ENCODE peak calls at places on chromosomes 5 and 9, in five cellular contexts. O, C, I, H and N are unnamed samples.

GRCh38 chr5:143016777-143017374 is 246.7 kb downstream of the ARHGAP26 start:
- DNase-seq in C (no peak), H (no peak), O (peak), I (peak), N (peak)

GRCh38 chr9:133854048-133854447 is 115.9 kb upstream of the SARDH start:
- DNase-seq in H (no peak), O (no peak), I (no peak), C (no peak), N (no peak)

GRCh38 chr5:28542968-28543367 is 1504.6 kb upstream of the CDH9 start:
- DNase-seq in C (no peak), I (peak), O (no peak), H (no peak), N (no peak)

GRCh38 chr9:99377790-99378775 is 156.0 kb downstream of the SEC61B start:
- DNase-seq in C (no peak), O (no peak), H (no peak), I (no peak), N (no peak)

GRCh38 chr5:59770953-59771352 is 122.6 kb downstream of the PDE4D start:
- DNase-seq in I (no peak), H (no peak), C (no peak), O (no peak), N (no peak)

GRCh38 chr9:93133641-93134017 is 422 bp downstream of the NINJ1 start:
- DNase-seq in H (peak), O (peak), C (peak), I (peak), N (peak)

GRCh38 chr5:110751902-110752762 is 13.3 kb downstream of the SLC25A46 start:
- DNase-seq in I (no peak), O (no peak), H (no peak), C (no peak), N (no peak)

GRCh38 chr9:34413229-34413852 is 36.6 kb upstream of the MYORG start:
- DNase-seq in C (no peak), O (peak), H (no peak), I (peak), N (peak)

GRCh38 chr9:114662081-114662989 is 4.7 kb upstream of the TEX53 start:
- DNase-seq in C (no peak), I (peak), H (no peak), O (peak), N (peak)

GRCh38 chr9:127417130-127418036 is 6.8 kb upstream of the ZNF79 start:
- DNase-seq in I (no peak), O (no peak), C (no peak), H (peak), N (no peak)

GRCh38 chr5:118681655-118682054 is 306.7 kb downstream of the DTWD2 start:
- DNase-seq in H (no peak), O (no peak), I (no peak), C (no peak), N (no peak)

GRCh38 chr9:104905153-104905901 is 22.6 kb downstream of the ABCA1 start:
- DNase-seq in O (no peak), H (no peak), I (no peak), C (no peak), N (no peak)

GRCh38 chr9:15104826-15105420 is 194.7 kb upstream of the FREM1 start:
- DNase-seq in H (no peak), O (peak), C (no peak), I (peak), N (peak)

GRCh38 chr5:13339022-13339421 is 605.5 kb downstream of the DNAH5 start:
- DNase-seq in I (no peak), O (no peak), H (no peak), C (no peak), N (no peak)

GRCh38 chr9:118362123-118362522 is 657.9 kb downstream of the TLR4 start:
- DNase-seq in H (no peak), I (no peak), O (no peak), C (no peak), N (no peak)

GRCh38 chr9:118302721-118303120 is 598.5 kb downstream of the TLR4 start:
- DNase-seq in I (no peak), O (no peak), H (no peak), C (no peak), N (no peak)

GRCh38 chr9:2040828-2041227 is 25.7 kb downstream of the SMARCA2 start:
- DNase-seq in H (no peak), C (no peak), I (no peak), O (no peak), N (no peak)

GRCh38 chr5:137938358-137939138 is 49.3 kb downstream of the PKD2L2 start:
- DNase-seq in C (no peak), O (no peak), H (no peak), I (no peak), N (no peak)

GRCh38 chr5:133896873-133897272 is 71.6 kb downstream of the C5orf15 start:
- DNase-seq in H (no peak), I (no peak), O (no peak), C (no peak), N (no peak)

GRCh38 chr9:136577941-136578619 is 32.2 kb upstream of the NOTCH1 start:
- DNase-seq in I (no peak), H (no peak), C (peak), O (no peak), N (no peak)

GRCh38 chr5:58938568-58939424 is 355.9 kb downstream of the RAB3C start:
- DNase-seq in I (no peak), C (no peak), O (no peak), H (no peak), N (no peak)

GRCh38 chr5:73946926-73947455 is 321.0 kb downstream of the ARHGEF28 start:
- DNase-seq in I (no peak), C (no peak), H (no peak), O (no peak), N (no peak)

GRCh38 chr5:83270311-83270710 is 193.0 kb downstream of the XRCC4 start:
- DNase-seq in H (no peak), O (no peak), C (no peak), I (no peak), N (no peak)

GRCh38 chr9:134373953-134374300 is 47.7 kb downstream of the RXRA start:
- DNase-seq in I (no peak), C (no peak), O (peak), H (no peak), N (no peak)

GRCh38 chr9:96486351-96487029 is 36.5 kb downstream of the HABP4 start:
- DNase-seq in H (peak), O (peak), C (no peak), I (no peak), N (no peak)

GRCh38 chr5:44809215-44809955 is 638 bp downstream of the MRPS30 start:
- DNase-seq in O (peak), C (peak), I (peak), H (peak), N (peak)

GRCh38 chr5:132102101-132102701 is 28.6 kb downstream of the CSF2 start:
- DNase-seq in I (no peak), H (no peak), O (no peak), C (no peak), N (no peak)

GRCh38 chr9:137694962-137695875 is 76.4 kb downstream of the EHMT1 start:
- DNase-seq in C (peak), I (peak), H (no peak), O (peak), N (peak)

GRCh38 chr5:53882637-53883036 is 322.2 kb downstream of the NDUFS4 start:
- DNase-seq in I (no peak), H (no peak), O (no peak), C (no peak), N (no peak)

GRCh38 chr5:9212605-9213004 is 333.3 kb downstream of the SEMA5A start:
- DNase-seq in I (no peak), H (no peak), O (no peak), C (no peak), N (no peak)

GRCh38 chr5:169873642-169874041 is 106.7 kb downstream of the INSYN2B start:
- DNase-seq in I (no peak), O (peak), C (no peak), H (peak), N (no peak)

GRCh38 chr5:79938468-79938867 is 52.6 kb downstream of the MTX3 start:
- DNase-seq in I (no peak), H (no peak), O (no peak), C (no peak), N (no peak)

GRCh38 chr5:3389471-3390026 is 206.1 kb upstream of the IRX1 start:
- DNase-seq in O (no peak), H (no peak), I (no peak), C (no peak), N (no peak)

GRCh38 chr5:22541037-22541436 is 312.1 kb downstream of the CDH12 start:
- DNase-seq in H (no peak), C (no peak), O (no peak), I (no peak), N (no peak)

GRCh38 chr5:141650851-141651727 is at the start of gene FCHSD1:
- DNase-seq in O (peak), I (peak), H (peak), C (peak), N (peak)

GRCh38 chr9:72442212-72442607 is 77.2 kb upstream of the ZFAND5 start:
- DNase-seq in H (no peak), I (peak), O (no peak), C (no peak), N (no peak)

GRCh38 chr9:133952598-133953550 is 39.2 kb downstream of the VAV2 start:
- DNase-seq in C (peak), H (no peak), I (no peak), O (no peak), N (no peak)

GRCh38 chr5:65862384-65862783 is 64.0 kb upstream of the ERBIN start:
- DNase-seq in C (no peak), I (no peak), H (no peak), O (no peak), N (no peak)

DNA sequence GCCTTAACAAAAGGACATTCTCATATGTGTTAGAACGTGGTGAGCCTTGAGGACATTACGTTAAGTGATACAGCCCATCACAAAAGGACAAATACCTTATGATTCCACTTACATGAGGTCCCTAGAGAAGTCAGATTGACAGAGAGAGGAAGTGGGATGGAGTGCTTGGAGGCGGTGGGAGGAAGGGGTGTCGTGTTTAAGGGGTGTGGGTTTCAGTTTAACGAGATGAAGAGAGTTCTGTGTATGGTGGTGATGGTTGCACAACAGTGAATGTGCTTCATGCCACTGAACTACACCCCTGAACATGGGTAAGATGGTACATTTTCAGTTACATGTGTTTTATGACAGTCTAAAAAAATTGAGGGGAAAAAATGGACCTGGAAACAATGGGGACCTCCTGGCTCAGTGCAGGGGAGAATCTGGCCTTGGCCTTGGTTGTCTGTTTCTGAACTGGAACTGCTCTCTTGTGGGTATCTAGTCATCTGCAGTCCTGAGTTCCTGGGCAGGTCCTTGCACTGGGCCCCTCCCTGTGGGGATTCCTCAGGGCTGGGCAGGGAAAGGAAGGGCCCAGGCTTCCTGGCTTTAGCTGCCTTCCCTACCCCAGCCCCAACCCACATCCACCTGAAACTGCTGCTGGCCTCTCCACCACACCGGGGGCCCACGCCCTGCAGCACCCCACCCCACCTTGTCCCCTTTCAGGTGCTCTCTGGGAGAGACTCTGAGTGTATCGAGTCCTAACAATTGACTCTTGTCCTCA is 17.8 kb downstream of the LRRC8A start:
- DNase-seq in I (no peak), C (no peak), H (no peak), O (no peak), N (no peak)
- TF ChIP-seq POLR2A in I (no peak), C (no peak), H (no peak), O (no peak), N (no peak)

DNA sequence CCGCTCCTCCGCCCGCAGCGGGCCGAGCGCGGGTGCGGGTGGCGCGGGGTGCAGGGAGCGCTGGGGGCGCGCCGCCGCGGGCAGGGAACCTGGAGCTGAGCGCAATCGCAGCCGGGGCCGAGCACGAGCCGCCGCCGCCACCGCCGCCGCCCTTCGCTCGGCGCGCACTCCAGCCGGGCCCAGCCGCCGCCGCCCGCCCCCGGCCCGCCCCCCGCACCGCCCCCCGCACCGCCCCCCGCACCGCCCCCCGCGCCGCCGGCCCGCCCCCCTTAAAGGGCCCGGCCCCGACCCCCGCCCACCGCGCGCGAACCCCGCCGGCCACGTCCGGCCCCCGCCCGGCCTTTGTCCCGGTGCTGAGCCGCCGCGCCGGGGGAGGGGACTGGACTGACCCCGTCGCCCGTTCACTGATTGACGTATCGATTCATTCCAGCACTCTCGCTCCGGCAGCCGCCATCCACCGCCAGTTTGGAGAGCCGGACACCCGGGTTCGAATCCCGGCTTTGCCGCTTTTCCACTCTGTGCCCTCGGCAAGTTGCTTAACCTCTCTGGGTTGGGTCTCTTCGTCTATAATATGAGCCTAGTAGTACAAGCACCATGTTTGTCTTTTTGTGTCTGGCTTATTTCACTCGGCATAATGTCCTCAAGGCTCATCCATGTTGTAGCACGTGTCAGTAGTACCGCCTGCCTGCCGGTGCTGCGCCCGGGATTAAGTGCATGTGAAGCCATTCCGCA is at the start of gene SH3PXD2B:
- DNase-seq in O (peak), C (peak), H (peak), I (peak), N (peak)
- TF ChIP-seq POLR2A in O (peak), C (no peak), H (no peak), I (peak), N (no peak)

GRCh38 chr5:179836225-179837019 is 15.7 kb downstream of the SQSTM1 start:
- DNase-seq in I (no peak), C (peak), O (peak), H (peak), N (peak)

GRCh38 chr5:179834120-179834519 is 13.4 kb downstream of the SQSTM1 start:
- DNase-seq in C (no peak), I (no peak), H (no peak), O (no peak), N (no peak)

GRCh38 chr5:179839328-179840256 is 18.9 kb downstream of the SQSTM1 start:
- DNase-seq in O (peak), H (peak), I (no peak), C (peak), N (no peak)

GRCh38 chr5:179840321-179840720 is 18.3 kb downstream of the MRNIP start:
- DNase-seq in C (no peak), O (no peak), I (no peak), H (no peak), N (no peak)

GRCh38 chr5:179837076-179838011 is 16.6 kb downstream of the SQSTM1 start:
- DNase-seq in O (no peak), I (no peak), H (peak), C (no peak), N (no peak)
- TF ChIP-seq POLR2A in O (no peak), I (no peak), H (no peak), C (no peak), N (peak)

GRCh38 chr9:109478665-109479380 is 19.3 kb downstream of the PTPN3 start:
- DNase-seq in H (no peak), O (no peak), C (no peak), I (no peak), N (no peak)

GRCh38 chr9:109478204-109478563 is 19.9 kb downstream of the PTPN3 start:
- DNase-seq in O (no peak), C (no peak), H (no peak), I (no peak), N (no peak)

GRCh38 chr9:109476781-109477268 is 21.3 kb downstream of the PTPN3 start:
- DNase-seq in I (no peak), C (no peak), H (no peak), O (no peak), N (no peak)

GRCh38 chr9:109475526-109475925 is 22.6 kb downstream of the PTPN3 start:
- DNase-seq in H (no peak), I (no peak), C (no peak), O (no peak), N (no peak)

GRCh38 chr9:109477269-109478203 is 20.6 kb downstream of the PTPN3 start:
- DNase-seq in C (no peak), I (no peak), H (no peak), O (no peak), N (peak)
- TF ChIP-seq POLR2A in C (no peak), I (no peak), H (no peak), O (no peak), N (no peak)

GRCh38 chr9:21559402-21560280 is 77.5 kb upstream of the IFNE start:
- DNase-seq in H (peak), I (peak), C (peak), O (peak), N (peak)
- TF ChIP-seq POLR2A in H (no peak), I (peak), C (no peak), O (no peak), N (no peak)

DNA sequence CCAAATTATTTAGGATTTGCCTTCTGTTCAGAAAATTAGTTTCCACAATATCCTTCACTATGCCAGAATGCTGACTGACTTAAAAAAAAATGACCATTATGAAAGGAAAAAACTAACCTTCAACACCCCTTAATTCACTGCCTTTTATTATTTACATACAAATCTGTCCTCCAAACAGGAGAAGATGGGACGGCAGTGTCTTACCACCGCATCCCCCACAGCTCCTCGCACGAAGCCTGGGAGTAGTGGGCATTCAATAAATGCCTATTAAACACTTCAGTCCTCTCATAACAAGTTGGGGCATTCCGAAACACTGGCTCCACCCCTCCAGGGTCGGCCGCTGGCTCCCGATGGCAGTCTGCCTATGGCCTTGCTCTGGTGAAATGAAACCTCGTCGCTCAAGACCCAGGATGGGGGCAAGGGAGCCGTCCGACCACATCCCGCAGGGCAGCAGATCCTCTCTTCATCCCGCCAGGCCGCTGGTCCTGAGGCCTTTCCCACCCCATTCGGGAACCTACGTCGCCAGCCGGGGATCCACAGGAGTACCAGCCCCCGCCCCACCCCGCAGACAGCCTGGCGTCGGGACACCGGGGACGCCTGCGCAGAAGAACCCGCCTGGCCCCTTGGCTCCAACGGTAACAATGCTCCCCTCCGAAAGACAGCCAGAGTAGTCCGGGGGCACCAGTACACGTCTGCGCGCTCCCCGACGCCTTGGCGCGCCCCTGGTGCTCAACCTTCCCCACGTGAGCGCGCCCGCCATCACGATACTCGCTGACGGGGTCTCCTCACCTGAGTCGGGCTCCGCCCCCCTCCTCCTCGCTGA is 613 bp downstream of the ZBTB5 start:
- DNase-seq in H (peak), C (peak), O (peak), I (peak), N (peak)
- TF ChIP-seq POLR2A in H (no peak), C (no peak), O (peak), I (peak), N (no peak)